ENCODE peak calls at places on chromosomes 4 and X, in eight cellular contexts. G is uterus, M is left ventricle myocardium inferior, L is astrocyte of the spinal cord, B is mucosa of descending colon, Z is activated B cell treated with CpG ODN at 0.5 μM for 24 hours, A is AG04450, C is kidney epithelial cell. Q is an unnamed sample.

GRCh38 chr4:73856518-73856917 is 3.4 kb downstream of the PF4V1 start:
- DNase-seq in A (no peak), B (no peak), L (peak), C (no peak), Z (no peak), G (no peak), M (no peak), Q (peak)

GRCh38 chr4:1246901-1247810 is 1.8 kb downstream of the CTBP1 start:
- DNase-seq in C (no peak), B (peak), Z (peak), L (no peak), A (no peak), G (peak), M (peak), Q (no peak)

GRCh38 chrX:13151806-13152510 is 107.5 kb upstream of the FAM9C start:
- DNase-seq in Z (no peak), B (no peak), M (no peak), A (no peak), L (peak), G (no peak), C (no peak), Q (no peak)

GRCh38 chrX:18938710-18939109 is 45.2 kb downstream of the PHKA2 start:
- DNase-seq in G (no peak), Z (no peak), L (peak), C (peak), M (no peak), B (no peak), A (no peak), Q (peak)

GRCh38 chr4:137534516-137534915 is 2.2 kb upstream of the PCDH18 start:
- DNase-seq in B (no peak), C (no peak), Z (no peak), M (no peak), L (no peak), G (no peak), A (no peak), Q (no peak)

GRCh38 chr4:126404549-126404948 is 1089.8 kb downstream of the FAT4 start:
- DNase-seq in G (no peak), A (peak), L (no peak), M (no peak), C (no peak), B (no peak), Z (no peak), Q (no peak)

GRCh38 chr4:41538017-41538733 is at the start of gene LIMCH1:
- DNase-seq in C (no peak), M (peak), Z (no peak), B (peak), A (no peak), G (peak), L (no peak), Q (no peak)

GRCh38 chrX:153645151-153645550 is 1.9 kb upstream of the DUSP9 start:
- DNase-seq in Z (no peak), G (no peak), A (no peak), B (no peak), M (no peak), C (no peak), L (no peak), Q (no peak)

GRCh38 chrX:56530011-56530410 is 33.4 kb upstream of the UBQLN2 start:
- DNase-seq in A (no peak), Z (no peak), C (no peak), B (no peak), M (no peak), G (no peak), L (no peak), Q (no peak)

GRCh38 chr4:153113061-153113837 is 91.0 kb upstream of the TRIM2 start:
- DNase-seq in B (no peak), A (no peak), M (no peak), C (no peak), G (no peak), Z (no peak), L (peak), Q (no peak)

GRCh38 chr4:156547439-156547838 is 424.2 kb downstream of the PDGFC start:
- DNase-seq in B (no peak), A (peak), L (peak), G (no peak), C (peak), Z (no peak), M (no peak), Q (peak)

GRCh38 chrX:49249071-49249470 is 13.8 kb downstream of the CCDC22 start:
- DNase-seq in Z (no peak), L (no peak), M (no peak), G (no peak), A (no peak), C (no peak), B (no peak), Q (no peak)

GRCh38 chr4:74018771-74019170 is 19.7 kb downstream of the CXCL3 start:
- DNase-seq in B (no peak), C (no peak), G (no peak), L (no peak), A (no peak), M (no peak), Z (no peak), Q (no peak)

GRCh38 chrX:79366888-79367749 is at the start of gene ITM2A:
- DNase-seq in M (peak), A (no peak), Z (peak), G (peak), B (peak), L (no peak), C (no peak), Q (no peak)

GRCh38 chr4:113384600-113384999 is 335.1 kb downstream of the ANK2 start:
- DNase-seq in L (peak), B (no peak), A (no peak), G (no peak), C (peak), M (no peak), Z (no peak), Q (no peak)

GRCh38 chr4:153468587-153468986 is 2.4 kb downstream of the TMEM131L start:
- DNase-seq in L (no peak), A (no peak), Z (no peak), B (no peak), G (no peak), C (no peak), M (no peak), Q (no peak)

GRCh38 chr4:141587897-141588296 is 48.5 kb upstream of the IL15 start:
- DNase-seq in G (no peak), L (no peak), A (no peak), C (no peak), B (no peak), Z (no peak), M (no peak), Q (no peak)

GRCh38 chr4:172153694-172154093 is 340.5 kb downstream of the GALNTL6 start:
- DNase-seq in B (no peak), A (no peak), G (no peak), L (no peak), M (no peak), C (no peak), Z (no peak), Q (no peak)

GRCh38 chrX:100654256-100654655 is 10.3 kb downstream of the SRPX2 start:
- DNase-seq in C (no peak), G (no peak), A (no peak), B (no peak), Z (no peak), M (no peak), L (no peak), Q (no peak)
- TF ChIP-seq CTCF in C (peak), G (no peak), A (no peak), B (no peak), Z (no peak), M (no peak), L (peak), Q (peak)

DNA sequence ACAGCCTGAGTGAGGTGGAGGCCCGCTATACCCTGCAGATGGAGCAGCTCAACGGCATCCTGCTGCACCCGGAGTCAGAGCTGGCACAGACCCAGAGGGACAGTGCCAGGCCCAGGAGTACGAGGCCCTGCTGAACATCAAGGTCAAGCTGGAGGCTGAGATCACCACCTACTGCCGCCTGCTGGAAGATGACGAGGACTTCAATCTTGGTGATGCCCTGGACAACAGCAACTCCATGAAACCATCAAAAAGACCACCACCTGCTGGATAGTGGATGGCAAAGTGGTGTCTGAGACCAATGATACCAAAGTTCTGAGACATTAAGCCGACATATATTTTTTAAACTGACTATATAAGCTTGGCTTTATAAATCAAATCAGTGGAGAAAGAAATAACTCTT is 73.3 kb upstream of the HHIP start:
- DNase-seq in C (no peak), G (no peak), L (no peak), Z (no peak), A (no peak), M (no peak), B (no peak), Q (no peak)
- TF ChIP-seq CTCF in C (no peak), G (no peak), L (no peak), Z (no peak), A (no peak), M (no peak), B (no peak), Q (no peak)

DNA sequence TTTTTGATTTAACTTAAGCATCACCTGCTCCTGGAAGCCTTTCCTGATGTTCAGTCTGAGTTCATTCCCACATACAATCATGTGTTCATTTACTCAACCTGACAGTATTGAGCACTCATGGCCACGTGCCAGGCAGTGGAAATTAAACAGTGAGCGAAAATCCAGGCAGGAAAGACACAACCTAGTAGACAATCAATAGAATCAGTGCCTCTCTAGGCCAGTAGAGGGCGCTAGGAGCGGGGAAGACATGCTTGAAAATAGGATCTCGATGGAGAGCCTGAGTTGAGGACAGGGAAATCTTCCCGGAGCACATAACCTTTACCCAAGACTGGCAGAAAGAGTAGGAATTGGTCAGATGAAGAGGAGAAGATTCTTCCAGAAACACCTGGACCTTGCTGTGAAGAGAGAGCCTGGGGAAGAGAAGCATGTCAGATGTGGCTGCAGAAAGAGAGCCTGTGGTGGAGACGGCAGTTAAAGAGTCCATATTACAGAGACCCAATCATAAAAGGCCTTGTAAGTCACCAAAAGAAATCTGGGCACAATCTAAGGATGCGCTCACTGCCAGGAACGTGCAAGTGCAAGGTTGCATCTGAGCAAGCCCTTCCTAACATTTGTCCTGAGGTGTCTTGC is 103.5 kb downstream of the LDB2 start:
- DNase-seq in L (peak), Z (no peak), M (peak), C (no peak), G (peak), B (no peak), A (no peak), Q (no peak)
- TF ChIP-seq CTCF in L (peak), Z (no peak), M (peak), C (peak), G (peak), B (peak), A (peak), Q (peak)

GRCh38 chr4:183801460-183802168 is 103.5 kb upstream of the STOX2 start:
- DNase-seq in G (no peak), C (no peak), L (no peak), B (no peak), A (no peak), M (no peak), Z (no peak), Q (no peak)

GRCh38 chr4:183798249-183798920 is 106.7 kb upstream of the STOX2 start:
- DNase-seq in B (no peak), L (no peak), A (no peak), G (no peak), Z (no peak), M (no peak), C (no peak), Q (no peak)

GRCh38 chr4:183798921-183799307 is 106.2 kb upstream of the STOX2 start:
- DNase-seq in Z (no peak), L (no peak), B (no peak), G (no peak), C (no peak), A (no peak), M (no peak), Q (no peak)

GRCh38 chr4:183797041-183797444 is 108.1 kb upstream of the STOX2 start:
- DNase-seq in C (no peak), B (peak), M (peak), A (no peak), Z (no peak), G (no peak), L (no peak), Q (no peak)

GRCh38 chr4:183797445-183798248 is 107.5 kb upstream of the STOX2 start:
- DNase-seq in A (no peak), B (peak), L (peak), C (no peak), M (peak), Z (no peak), G (no peak), Q (no peak)
- TF ChIP-seq CTCF in A (no peak), B (no peak), L (no peak), C (no peak), M (no peak), Z (no peak), G (no peak), Q (no peak)

GRCh38 chr4:69617083-69617694 is 22.3 kb downstream of the UGT2A2 start:
- DNase-seq in G (no peak), B (no peak), L (peak), Z (no peak), M (no peak), A (peak), C (peak), Q (peak)
- TF ChIP-seq CTCF in G (no peak), B (no peak), L (peak), Z (no peak), M (no peak), A (peak), C (peak), Q (peak)

GRCh38 chr4:8342651-8343050 is 73.1 kb downstream of the HTRA3 start:
- DNase-seq in C (no peak), Z (no peak), L (no peak), B (no peak), G (no peak), M (peak), A (no peak), Q (no peak)
- TF ChIP-seq CTCF in C (peak), Z (no peak), L (peak), B (no peak), G (no peak), M (no peak), A (peak), Q (peak)

GRCh38 chr4:84966382-84967291 is at the start of gene WDFY3:
- DNase-seq in M (peak), B (peak), L (peak), Z (no peak), G (peak), A (peak), C (peak), Q (peak)
- TF ChIP-seq CTCF in M (peak), B (no peak), L (peak), Z (no peak), G (no peak), A (peak), C (peak), Q (peak)

DNA sequence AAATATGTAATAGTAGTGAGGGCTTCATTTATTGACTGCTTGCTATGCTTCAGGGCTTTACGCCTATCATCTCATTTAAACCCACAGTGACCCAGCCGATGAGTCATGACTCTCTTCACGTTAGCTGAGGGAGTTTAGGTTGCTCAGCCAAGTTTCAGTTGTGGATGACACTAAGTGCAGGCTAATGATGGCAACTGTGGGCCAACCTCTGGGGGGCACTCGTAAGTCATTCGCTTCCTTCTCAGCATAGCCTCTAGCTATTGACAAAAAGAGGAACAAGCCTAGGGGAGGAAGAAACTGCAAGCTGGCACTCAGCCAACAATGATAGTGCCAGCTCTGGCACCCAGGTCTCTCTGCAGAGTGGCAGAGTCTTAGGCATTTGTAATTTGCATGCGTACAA is 325.0 kb downstream of the ARHGAP10 start:
- DNase-seq in L (peak), M (peak), A (no peak), Z (peak), B (peak), C (no peak), G (no peak), Q (no peak)
- TF ChIP-seq CTCF in L (peak), M (peak), A (no peak), Z (no peak), B (no peak), C (no peak), G (no peak), Q (no peak)

Q was measured in retinal pigment epithelial cell.